ENCODE peak calls at places on chromosome 1, in ten cellular contexts. One of them, this sample, is unnamed.

GRCh38 chr1:78229344-78229743 is 183.6 kb downstream of the GIPC2 start:
- DNase-seq in foreskin fibroblast: peak; percentile 92
- DNase-seq in EL: peak; percentile 51
- DNase-seq in heart left ventricle: no peak
- DNase-seq in NCI-H774: no peak
- DNase-seq in hippocampal formation: no peak
- DNase-seq in T-helper 17 cell: no peak
- DNase-seq in GM12864: no peak
- DNase-seq in dorsolateral prefrontal cortex: no peak
- DNase-seq in CD8-positive, alpha-beta T cell: no peak
- DNase-seq in this sample: no peak

GRCh38 chr1:19435851-19436465 is 49.4 kb downstream of the CAPZB start:
- DNase-seq in foreskin fibroblast: peak; percentile 84
- DNase-seq in EL: peak; percentile 75
- DNase-seq in heart left ventricle: no peak
- DNase-seq in NCI-H774: no peak
- DNase-seq in hippocampal formation: no peak
- DNase-seq in T-helper 17 cell: no peak
- DNase-seq in GM12864: no peak
- DNase-seq in dorsolateral prefrontal cortex: no peak
- DNase-seq in CD8-positive, alpha-beta T cell: no peak
- DNase-seq in this sample: no peak

GRCh38 chr1:43983253-43983904 is 4.4 kb downstream of the B4GALT2 start:
- DNase-seq in foreskin fibroblast: no peak
- DNase-seq in EL: no peak
- DNase-seq in heart left ventricle: no peak
- DNase-seq in NCI-H774: no peak
- DNase-seq in hippocampal formation: no peak
- DNase-seq in T-helper 17 cell: no peak
- DNase-seq in GM12864: no peak
- DNase-seq in dorsolateral prefrontal cortex: no peak
- DNase-seq in CD8-positive, alpha-beta T cell: no peak
- DNase-seq in this sample: no peak

GRCh38 chr1:229694053-229694693 is 68.1 kb downstream of the URB2 start:
- DNase-seq in foreskin fibroblast: peak; percentile 75
- DNase-seq in EL: peak; percentile 67
- DNase-seq in heart left ventricle: peak; percentile 76
- DNase-seq in NCI-H774: peak; percentile 78
- DNase-seq in hippocampal formation: peak; percentile 28
- DNase-seq in T-helper 17 cell: no peak
- DNase-seq in GM12864: no peak
- DNase-seq in dorsolateral prefrontal cortex: peak; percentile 81
- DNase-seq in CD8-positive, alpha-beta T cell: no peak
- DNase-seq in this sample: peak; percentile 12

GRCh38 chr1:12594966-12595838 is 22.8 kb downstream of the DHRS3 start:
- DNase-seq in foreskin fibroblast: peak; percentile 80
- DNase-seq in EL: peak; percentile 41
- DNase-seq in heart left ventricle: peak; percentile 76
- DNase-seq in NCI-H774: no peak
- DNase-seq in hippocampal formation: peak; percentile 12
- DNase-seq in T-helper 17 cell: no peak
- DNase-seq in GM12864: no peak
- DNase-seq in dorsolateral prefrontal cortex: peak; percentile 58
- DNase-seq in CD8-positive, alpha-beta T cell: no peak
- DNase-seq in this sample: peak; percentile 49

GRCh38 chr1:8510041-8510823 is 192.3 kb downstream of the SLC45A1 start:
- DNase-seq in foreskin fibroblast: peak; percentile 79
- DNase-seq in EL: peak; percentile 75
- DNase-seq in heart left ventricle: no peak
- DNase-seq in NCI-H774: no peak
- DNase-seq in hippocampal formation: peak; percentile 79
- DNase-seq in T-helper 17 cell: no peak
- DNase-seq in GM12864: no peak
- DNase-seq in dorsolateral prefrontal cortex: peak; percentile 58
- DNase-seq in CD8-positive, alpha-beta T cell: no peak
- DNase-seq in this sample: peak; percentile 74

GRCh38 chr1:27416387-27417111 is 24.1 kb downstream of the GPR3 start:
- DNase-seq in foreskin fibroblast: peak; percentile 83
- DNase-seq in EL: peak; percentile 68
- DNase-seq in heart left ventricle: no peak
- DNase-seq in NCI-H774: no peak
- DNase-seq in hippocampal formation: peak; percentile 9
- DNase-seq in T-helper 17 cell: no peak
- DNase-seq in GM12864: peak; percentile 60
- DNase-seq in dorsolateral prefrontal cortex: no peak
- DNase-seq in CD8-positive, alpha-beta T cell: no peak
- DNase-seq in this sample: peak; percentile 54

GRCh38 chr1:178354816-178355215 is 141.9 kb downstream of the CLEC20A start:
- DNase-seq in foreskin fibroblast: no peak
- DNase-seq in EL: peak; percentile 20
- DNase-seq in heart left ventricle: no peak
- DNase-seq in NCI-H774: no peak
- DNase-seq in hippocampal formation: no peak
- DNase-seq in T-helper 17 cell: no peak
- DNase-seq in GM12864: no peak
- DNase-seq in dorsolateral prefrontal cortex: no peak
- DNase-seq in CD8-positive, alpha-beta T cell: no peak
- DNase-seq in this sample: no peak

GRCh38 chr1:59412705-59413326 is 115.9 kb downstream of the FGGY start:
- DNase-seq in foreskin fibroblast: peak; percentile 34
- DNase-seq in EL: no peak
- DNase-seq in heart left ventricle: no peak
- DNase-seq in NCI-H774: no peak
- DNase-seq in hippocampal formation: no peak
- DNase-seq in T-helper 17 cell: no peak
- DNase-seq in GM12864: no peak
- DNase-seq in dorsolateral prefrontal cortex: no peak
- DNase-seq in CD8-positive, alpha-beta T cell: no peak
- DNase-seq in this sample: no peak

GRCh38 chr1:162412002-162412401 is at the start of gene SH2D1B:
- DNase-seq in foreskin fibroblast: no peak
- DNase-seq in EL: no peak
- DNase-seq in heart left ventricle: no peak
- DNase-seq in NCI-H774: no peak
- DNase-seq in hippocampal formation: no peak
- DNase-seq in T-helper 17 cell: no peak
- DNase-seq in GM12864: no peak
- DNase-seq in dorsolateral prefrontal cortex: no peak
- DNase-seq in CD8-positive, alpha-beta T cell: no peak
- DNase-seq in this sample: no peak

GRCh38 chr1:44932151-44932550 is 54.2 kb downstream of the EIF2B3 start:
- DNase-seq in foreskin fibroblast: no peak
- DNase-seq in EL: peak; percentile 21
- DNase-seq in heart left ventricle: no peak
- DNase-seq in NCI-H774: no peak
- DNase-seq in hippocampal formation: no peak
- DNase-seq in T-helper 17 cell: no peak
- DNase-seq in GM12864: no peak
- DNase-seq in dorsolateral prefrontal cortex: no peak
- DNase-seq in CD8-positive, alpha-beta T cell: no peak
- DNase-seq in this sample: no peak

GRCh38 chr1:178908358-178908757 is 37.5 kb upstream of the ANGPTL1 start:
- DNase-seq in foreskin fibroblast: peak; percentile 55
- DNase-seq in EL: peak; percentile 40
- DNase-seq in heart left ventricle: no peak
- DNase-seq in NCI-H774: no peak
- DNase-seq in hippocampal formation: no peak
- DNase-seq in T-helper 17 cell: no peak
- DNase-seq in GM12864: no peak
- DNase-seq in dorsolateral prefrontal cortex: no peak
- DNase-seq in CD8-positive, alpha-beta T cell: no peak
- DNase-seq in this sample: no peak

GRCh38 chr1:32695098-32695904 is 7.3 kb downstream of the SYNC start:
- DNase-seq in foreskin fibroblast: peak; percentile 83
- DNase-seq in EL: peak; percentile 91
- DNase-seq in heart left ventricle: peak; percentile 67
- DNase-seq in NCI-H774: no peak
- DNase-seq in hippocampal formation: no peak
- DNase-seq in T-helper 17 cell: no peak
- DNase-seq in GM12864: no peak
- DNase-seq in dorsolateral prefrontal cortex: no peak
- DNase-seq in CD8-positive, alpha-beta T cell: no peak
- DNase-seq in this sample: no peak

GRCh38 chr1:220430059-220430458 is 97.9 kb upstream of the MARK1 start:
- DNase-seq in foreskin fibroblast: no peak
- DNase-seq in EL: peak; percentile 37
- DNase-seq in heart left ventricle: no peak
- DNase-seq in NCI-H774: no peak
- DNase-seq in hippocampal formation: no peak
- DNase-seq in T-helper 17 cell: no peak
- DNase-seq in GM12864: no peak
- DNase-seq in dorsolateral prefrontal cortex: no peak
- DNase-seq in CD8-positive, alpha-beta T cell: no peak
- DNase-seq in this sample: no peak

GRCh38 chr1:162145280-162145965 is 75.9 kb downstream of the NOS1AP start:
- DNase-seq in foreskin fibroblast: peak; percentile 45
- DNase-seq in EL: no peak
- DNase-seq in heart left ventricle: no peak
- DNase-seq in NCI-H774: peak; percentile 56
- DNase-seq in hippocampal formation: peak; percentile 13
- DNase-seq in T-helper 17 cell: no peak
- DNase-seq in GM12864: no peak
- DNase-seq in dorsolateral prefrontal cortex: no peak
- DNase-seq in CD8-positive, alpha-beta T cell: no peak
- DNase-seq in this sample: no peak

GRCh38 chr1:20359451-20360330 is 69.0 kb downstream of the VWA5B1 start:
- DNase-seq in foreskin fibroblast: no peak
- DNase-seq in EL: no peak
- DNase-seq in heart left ventricle: no peak
- DNase-seq in NCI-H774: no peak
- DNase-seq in hippocampal formation: no peak
- DNase-seq in T-helper 17 cell: no peak
- DNase-seq in GM12864: no peak
- DNase-seq in dorsolateral prefrontal cortex: no peak
- DNase-seq in CD8-positive, alpha-beta T cell: no peak
- DNase-seq in this sample: no peak

GRCh38 chr1:207669469-207670111 is 24.7 kb downstream of the CR1L start:
- DNase-seq in foreskin fibroblast: no peak
- DNase-seq in EL: no peak
- DNase-seq in heart left ventricle: no peak
- DNase-seq in NCI-H774: no peak
- DNase-seq in hippocampal formation: no peak
- DNase-seq in T-helper 17 cell: no peak
- DNase-seq in GM12864: no peak
- DNase-seq in dorsolateral prefrontal cortex: no peak
- DNase-seq in CD8-positive, alpha-beta T cell: no peak
- DNase-seq in this sample: no peak

GRCh38 chr1:118317836-118318614 is 133.0 kb upstream of the SPAG17 start:
- DNase-seq in foreskin fibroblast: no peak
- DNase-seq in EL: no peak
- DNase-seq in heart left ventricle: no peak
- DNase-seq in NCI-H774: no peak
- DNase-seq in hippocampal formation: no peak
- DNase-seq in T-helper 17 cell: no peak
- DNase-seq in GM12864: no peak
- DNase-seq in dorsolateral prefrontal cortex: no peak
- DNase-seq in CD8-positive, alpha-beta T cell: no peak
- DNase-seq in this sample: no peak

GRCh38 chr1:247102381-247102780 is 1.8 kb downstream of the ZNF669 start:
- DNase-seq in foreskin fibroblast: peak; percentile 59
- DNase-seq in EL: peak; percentile 33
- DNase-seq in heart left ventricle: no peak
- DNase-seq in NCI-H774: no peak
- DNase-seq in hippocampal formation: no peak
- DNase-seq in T-helper 17 cell: no peak
- DNase-seq in GM12864: no peak
- DNase-seq in dorsolateral prefrontal cortex: no peak
- DNase-seq in CD8-positive, alpha-beta T cell: no peak
- DNase-seq in this sample: no peak

GRCh38 chr1:1507305-1507704 is 4.7 kb upstream of the ATAD3A start:
- DNase-seq in foreskin fibroblast: no peak
- DNase-seq in EL: no peak
- DNase-seq in heart left ventricle: no peak
- DNase-seq in NCI-H774: no peak
- DNase-seq in hippocampal formation: no peak
- DNase-seq in T-helper 17 cell: no peak
- DNase-seq in GM12864: no peak
- DNase-seq in dorsolateral prefrontal cortex: no peak
- DNase-seq in CD8-positive, alpha-beta T cell: no peak
- DNase-seq in this sample: no peak

GRCh38 chr1:118928739-118929554 is 59.2 kb downstream of the TBX15 start:
- DNase-seq in foreskin fibroblast: peak; percentile 69
- DNase-seq in EL: peak; percentile 35
- DNase-seq in heart left ventricle: no peak
- DNase-seq in NCI-H774: no peak
- DNase-seq in hippocampal formation: no peak
- DNase-seq in T-helper 17 cell: no peak
- DNase-seq in GM12864: no peak
- DNase-seq in dorsolateral prefrontal cortex: no peak
- DNase-seq in CD8-positive, alpha-beta T cell: no peak
- DNase-seq in this sample: no peak

GRCh38 chr1:26145041-26145959 is 13.6 kb upstream of the FAM110D start:
- DNase-seq in foreskin fibroblast: peak; percentile 89
- DNase-seq in EL: peak; percentile 79
- DNase-seq in heart left ventricle: peak; percentile 83
- DNase-seq in NCI-H774: peak; percentile 47
- DNase-seq in hippocampal formation: peak; percentile 89
- DNase-seq in T-helper 17 cell: peak; percentile 59
- DNase-seq in GM12864: peak; percentile 55
- DNase-seq in dorsolateral prefrontal cortex: peak; percentile 81
- DNase-seq in CD8-positive, alpha-beta T cell: no peak
- DNase-seq in this sample: peak; percentile 80

GRCh38 chr1:204513117-204513716 is 3.0 kb upstream of the MDM4 start:
- DNase-seq in foreskin fibroblast: no peak
- DNase-seq in EL: no peak
- DNase-seq in heart left ventricle: no peak
- DNase-seq in NCI-H774: no peak
- DNase-seq in hippocampal formation: no peak
- DNase-seq in T-helper 17 cell: peak; percentile 52
- DNase-seq in GM12864: peak; percentile 93
- DNase-seq in dorsolateral prefrontal cortex: no peak
- DNase-seq in CD8-positive, alpha-beta T cell: peak; percentile 55
- DNase-seq in this sample: peak; percentile 25

GRCh38 chr1:23825076-23825761 is at the start of gene HMGCL:
- DNase-seq in foreskin fibroblast: peak; percentile 97
- DNase-seq in EL: peak; percentile 91
- DNase-seq in heart left ventricle: peak; percentile 93
- DNase-seq in NCI-H774: peak; percentile 68
- DNase-seq in hippocampal formation: peak; percentile 81
- DNase-seq in T-helper 17 cell: peak; percentile 82
- DNase-seq in GM12864: peak; percentile 67
- DNase-seq in dorsolateral prefrontal cortex: peak; percentile 93
- DNase-seq in CD8-positive, alpha-beta T cell: peak; percentile 70
- DNase-seq in this sample: peak; percentile 90

GRCh38 chr1:205658943-205659581 is 21.2 kb downstream of the SLC45A3 start:
- DNase-seq in foreskin fibroblast: peak; percentile 84
- DNase-seq in EL: peak; percentile 64
- DNase-seq in heart left ventricle: peak; percentile 83
- DNase-seq in NCI-H774: peak; percentile 30
- DNase-seq in hippocampal formation: peak; percentile 77
- DNase-seq in T-helper 17 cell: peak; percentile 48
- DNase-seq in GM12864: no peak
- DNase-seq in dorsolateral prefrontal cortex: peak; percentile 88
- DNase-seq in CD8-positive, alpha-beta T cell: peak; percentile 57
- DNase-seq in this sample: peak; percentile 79

GRCh38 chr1:26044971-26045711 is 777 bp downstream of the SLC30A2 start:
- DNase-seq in foreskin fibroblast: no peak
- DNase-seq in EL: no peak
- DNase-seq in heart left ventricle: no peak
- DNase-seq in NCI-H774: no peak
- DNase-seq in hippocampal formation: no peak
- DNase-seq in T-helper 17 cell: no peak
- DNase-seq in GM12864: no peak
- DNase-seq in dorsolateral prefrontal cortex: no peak
- DNase-seq in CD8-positive, alpha-beta T cell: no peak
- DNase-seq in this sample: no peak